ENCODE peak calls at places on chromosomes 13 and 19, in ten cellular contexts. F is breast epithelium, Z is HCT116, J is spleen, L is stomach, R is upper lobe of left lung, G is GM12878, C is HL-60, W is sigmoid colon, O is transverse colon. E is an unnamed sample. For H3K27me3, the result is how much of the 10 kb centered on the place peaks cover.

GRCh38 chr19:47895165-47895782 is 9.2 kb upstream of the SULT2A1 start:
- DNase-seq in Z (no peak), W (peak), C (no peak), G (no peak), J (no peak), R (no peak), F (no peak), O (no peak), L (no peak), E (no peak)

GRCh38 chr13:45601680-45602079 is 13.9 kb downstream of the ERICH6B start:
- DNase-seq in W (no peak), L (no peak), J (no peak), Z (no peak), O (no peak), G (no peak), C (no peak), R (no peak), F (no peak), E (no peak)

GRCh38 chr13:93635687-93636086 is 409.1 kb downstream of the GPC6 start:
- DNase-seq in R (no peak), O (no peak), L (no peak), G (no peak), C (no peak), Z (no peak), W (no peak), J (no peak), F (no peak), E (no peak)

GRCh38 chr19:40264314-40265054 is 20.7 kb downstream of the AKT2 start:
- DNase-seq in O (no peak), F (no peak), C (no peak), L (no peak), R (no peak), G (no peak), Z (no peak), J (no peak), W (no peak), E (no peak)

GRCh38 chr19:58575183-58576041 is 2.3 kb upstream of the MZF1 start:
- DNase-seq in C (peak), O (peak), F (peak), Z (peak), J (peak), L (peak), G (peak), W (peak), R (peak), E (peak)

GRCh38 chr19:6800991-6801396 is 28.5 kb downstream of the VAV1 start:
- DNase-seq in Z (peak), J (no peak), W (no peak), C (no peak), L (no peak), O (no peak), R (no peak), F (no peak), G (no peak), E (no peak)

GRCh38 chr13:98041081-98041820 is 87.8 kb downstream of the IPO5 start:
- DNase-seq in C (no peak), F (no peak), L (no peak), G (no peak), O (no peak), Z (no peak), R (no peak), J (no peak), W (no peak), E (no peak)

GRCh38 chr13:22703601-22704209 is 477.1 kb upstream of the SGCG start:
- DNase-seq in G (no peak), F (no peak), Z (peak), J (no peak), W (no peak), O (no peak), C (no peak), L (no peak), R (no peak), E (no peak)

GRCh38 chr13:38821753-38822551 is 135.1 kb downstream of the FREM2 start:
- DNase-seq in Z (no peak), F (peak), C (no peak), G (no peak), L (no peak), O (no peak), J (no peak), R (no peak), W (no peak), E (no peak)

GRCh38 chr13:112065867-112066623 is 904 bp upstream of the SOX1 start:
- DNase-seq in W (no peak), Z (no peak), L (no peak), F (no peak), J (peak), G (no peak), O (no peak), R (peak), C (no peak), E (no peak)

GRCh38 chr19:12200020-12200419 is 37.1 kb downstream of the ZNF136 start:
- DNase-seq in J (no peak), R (no peak), G (no peak), L (no peak), C (no peak), O (no peak), W (no peak), Z (no peak), F (no peak), E (no peak)

GRCh38 chr19:56080669-56081401 is 40.3 kb downstream of the ZNF787 start:
- DNase-seq in R (peak), O (peak), J (peak), L (peak), G (peak), W (peak), Z (peak), F (peak), C (peak), E (no peak)
- TF ChIP-seq POLR2AphosphoS5 in R (peak), O (no peak), J (peak), L (no peak), G (no peak), W (no peak), Z (no peak), F (no peak), C (no peak), E (peak)

DNA sequence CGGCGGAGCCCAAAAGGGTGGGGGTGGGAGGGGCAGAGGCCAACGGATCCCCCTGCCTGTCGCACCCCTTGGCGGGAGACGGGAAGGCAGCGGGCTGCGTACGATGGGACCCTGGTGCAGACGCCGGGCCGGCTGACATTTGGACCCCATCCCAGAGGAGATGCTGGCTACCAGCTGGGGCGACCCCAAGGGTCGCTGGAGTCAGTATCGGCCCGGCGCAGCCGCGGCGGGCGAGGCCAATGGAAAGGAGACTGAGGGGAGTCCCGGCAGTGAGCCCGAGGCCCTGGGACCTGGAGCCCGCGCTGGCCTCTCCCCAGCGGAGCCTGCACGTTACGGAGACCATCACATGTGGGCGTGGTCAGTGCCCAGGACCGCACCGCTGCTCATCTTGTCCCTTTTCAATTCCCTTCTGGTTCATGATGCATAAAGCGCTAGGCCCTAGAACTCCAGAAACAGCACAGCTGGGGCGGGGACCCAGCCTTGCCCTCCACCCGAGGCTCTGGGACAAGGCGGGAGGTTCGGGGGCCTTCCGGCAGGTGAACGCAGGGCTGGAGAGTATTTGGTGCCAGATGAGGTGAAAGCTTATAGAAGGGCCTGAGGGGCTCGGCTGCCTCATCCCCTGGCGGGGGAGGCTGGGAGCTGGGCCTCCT is 8.0 kb downstream of the C19orf25 start:
- DNase-seq in G (no peak), O (no peak), W (no peak), L (no peak), F (no peak), Z (no peak), J (no peak), C (no peak), R (peak), E (no peak)
- H3K27me3 ChIP-seq in G (under half), O (half or more), W (half or more), L (under half), F (half or more), Z (under half), J (half or more), C (under half), R (half or more), E (under half)

DNA sequence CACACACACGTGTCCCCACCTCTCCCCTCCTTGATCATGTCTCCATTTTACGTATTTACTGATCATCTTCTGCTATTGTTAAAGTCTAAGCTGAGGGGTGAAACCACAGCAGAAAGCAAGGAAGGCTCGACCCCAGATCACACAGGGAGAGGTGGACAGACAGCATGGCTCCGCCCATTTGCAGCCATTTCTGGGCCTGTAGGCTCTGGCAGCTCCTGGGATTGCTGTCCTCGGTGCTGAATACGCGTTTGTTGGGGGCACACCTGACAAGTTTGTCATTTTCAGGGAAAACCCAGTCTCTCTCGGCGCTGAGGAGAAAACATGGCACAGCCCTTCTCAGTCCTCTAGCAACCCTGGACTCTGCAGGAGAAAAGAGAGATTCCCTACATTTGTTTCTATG is 8.0 kb downstream of the TMEM86B start:
- DNase-seq in C (no peak), F (no peak), Z (no peak), R (no peak), W (no peak), L (no peak), O (no peak), J (no peak), G (no peak), E (no peak)
- TF ChIP-seq CTCF in C (no peak), F (no peak), Z (no peak), R (no peak), W (no peak), L (no peak), O (no peak), J (no peak), G (no peak), E (no peak)

GRCh38 chr13:110868631-110869165 is 46.2 kb downstream of the ANKRD10 start:
- DNase-seq in L (no peak), W (peak), R (no peak), F (no peak), O (no peak), J (no peak), C (no peak), G (no peak), Z (no peak), E (no peak)

GRCh38 chr13:110867380-110867779 is 47.5 kb downstream of the ANKRD10 start:
- DNase-seq in L (no peak), J (peak), C (no peak), G (no peak), W (no peak), R (no peak), Z (no peak), F (no peak), O (no peak), E (no peak)

GRCh38 chr13:110872034-110872767 is 42.7 kb downstream of the ANKRD10 start:
- DNase-seq in O (no peak), Z (no peak), J (peak), R (no peak), C (no peak), W (no peak), G (no peak), L (no peak), F (no peak), E (no peak)

GRCh38 chr13:110869231-110869804 is 45.6 kb downstream of the ANKRD10 start:
- DNase-seq in R (no peak), W (peak), C (no peak), G (no peak), O (no peak), Z (no peak), L (no peak), J (no peak), F (no peak), E (no peak)

DNA sequence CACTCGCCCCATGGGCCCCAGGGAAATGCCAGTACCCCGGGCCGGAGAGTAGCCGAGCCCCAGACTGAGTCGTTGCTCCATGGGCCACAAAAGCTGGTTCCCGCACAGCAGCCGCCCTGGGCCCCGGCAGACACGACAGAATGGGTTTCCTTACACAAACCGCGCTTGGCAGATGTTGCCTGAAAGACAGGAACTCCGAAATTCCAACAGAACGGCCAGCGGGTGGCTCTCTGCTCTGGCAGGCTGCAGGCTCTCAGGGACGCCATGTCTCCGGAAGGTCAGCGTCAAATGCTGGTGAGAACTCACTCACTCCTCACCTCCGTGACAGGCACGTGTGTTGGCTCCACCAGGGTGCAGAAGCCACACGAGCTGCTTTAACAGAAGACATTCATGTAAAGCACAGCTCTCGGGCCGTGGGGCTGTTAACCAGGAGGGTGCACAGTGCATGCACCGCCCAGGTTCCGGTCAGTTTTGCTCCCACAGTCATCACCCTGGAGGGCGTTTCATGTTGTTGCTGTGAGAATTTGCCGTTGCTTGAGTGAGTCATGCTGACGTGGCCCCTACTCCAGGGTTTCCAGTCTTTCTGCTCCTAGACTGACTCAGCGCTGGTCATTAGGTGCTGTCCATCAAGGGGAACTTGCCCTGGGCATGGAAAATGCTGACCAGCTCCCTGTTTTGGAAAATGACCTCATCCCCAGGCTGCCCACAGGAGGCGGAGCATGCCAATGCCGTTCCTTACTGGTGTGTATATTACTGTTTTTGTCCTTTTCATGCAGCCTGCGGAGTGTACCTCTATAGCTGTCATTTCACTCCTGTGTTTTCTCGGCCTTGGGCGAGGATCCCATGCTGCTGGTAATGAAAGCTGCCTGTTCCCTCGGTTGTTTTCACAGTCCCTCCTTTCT is 44.8 kb downstream of the ANKRD10 start:
- DNase-seq in Z (peak), O (peak), J (peak), C (peak), F (peak), W (peak), G (no peak), L (peak), R (peak), E (peak)
- TF ChIP-seq POLR2AphosphoS5 in Z (peak), O (peak), J (peak), C (no peak), F (peak), W (peak), G (no peak), L (peak), R (peak), E (peak)

GRCh38 chr19:41515054-41515652 is 60.8 kb upstream of the CEACAM21 start:
- DNase-seq in W (no peak), L (no peak), Z (no peak), R (peak), O (no peak), G (no peak), J (no peak), F (no peak), C (no peak), E (no peak)
- H3K27me3 ChIP-seq in W (half or more), L (under half), Z (half or more), R (under half), O (under half), G (under half), J (under half), F (half or more), C (under half), E (under half)

DNA sequence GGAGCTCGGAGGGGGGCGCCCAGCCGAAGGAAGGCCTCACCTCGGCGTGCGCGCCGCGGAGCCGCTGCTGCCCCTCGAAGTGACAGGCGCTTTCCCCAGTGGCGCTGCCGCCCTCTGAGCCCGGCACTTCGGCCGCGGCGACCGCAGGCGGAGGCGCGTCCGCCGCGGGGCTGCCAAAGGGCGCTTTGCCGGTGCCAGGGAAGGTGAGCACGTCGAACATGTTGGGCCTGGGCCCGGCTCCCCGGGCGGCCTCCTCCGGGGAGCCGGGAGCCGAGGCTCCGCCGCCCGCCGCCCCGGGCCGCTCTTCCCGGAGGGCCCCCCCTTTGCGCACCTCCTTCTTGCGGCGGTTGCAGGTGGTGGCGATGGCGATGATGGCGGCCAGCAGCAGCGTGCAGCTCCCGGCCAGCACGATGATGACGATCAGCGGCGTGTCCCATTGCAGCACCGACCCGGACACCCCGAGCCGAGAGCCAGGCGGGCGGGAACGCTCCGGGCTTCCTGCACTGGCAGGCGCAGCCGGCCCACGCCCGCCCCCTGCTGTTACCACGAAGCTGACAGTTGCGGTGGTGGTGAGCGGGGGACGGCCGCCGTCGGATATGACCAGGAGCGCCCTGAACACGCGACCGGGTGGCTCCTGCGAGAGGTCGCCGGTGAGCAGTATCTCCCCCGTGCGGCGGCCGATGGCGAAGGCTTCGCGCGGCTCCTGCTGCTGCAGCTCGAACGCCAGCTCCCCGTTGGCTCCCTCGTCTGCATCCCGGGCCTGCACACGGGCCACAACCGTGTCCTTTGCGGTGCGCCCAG is 2.5 kb downstream of the PCDH8 start:
- DNase-seq in J (peak), Z (no peak), G (no peak), W (no peak), O (peak), F (no peak), R (peak), C (no peak), L (no peak), E (no peak)
- TF ChIP-seq CTCF in J (no peak), Z (no peak), G (no peak), W (no peak), O (peak), F (no peak), R (no peak), C (no peak), L (no peak), E (no peak)

E was measured in vagina.